ENCODE peak calls at places on chromosomes 1 and 21, in seven cellular contexts. L, E, U, C, J, G and N are unnamed samples.

GRCh38 chr1:47432071-47433036 is 5.5 kb upstream of the FOXD2 start:
- DNase-seq in J (peak), C (peak), U (peak), L (peak), G (no peak), E (no peak), N (no peak)

GRCh38 chr1:209030454-209031167 is 552.9 kb upstream of the CAMK1G start:
- DNase-seq in E (peak), G (no peak), L (peak), C (no peak), U (no peak), J (no peak), N (no peak)

GRCh38 chr1:226656201-226656600 is 82.9 kb downstream of the ITPKB start:
- DNase-seq in L (no peak), G (no peak), J (peak), C (no peak), E (no peak), U (no peak), N (no peak)

GRCh38 chr1:24901791-24902470 is 28.1 kb downstream of the RUNX3 start:
- DNase-seq in E (no peak), C (no peak), G (no peak), U (no peak), L (peak), J (no peak), N (no peak)

GRCh38 chr21:14741237-14741636 is 195.1 kb upstream of the SAMSN1 start:
- DNase-seq in G (peak), E (no peak), L (no peak), U (no peak), C (no peak), J (no peak), N (no peak)

GRCh38 chr1:98706173-98706848 is 44.8 kb downstream of the SNX7 start:
- DNase-seq in U (no peak), G (no peak), C (no peak), L (no peak), E (no peak), J (no peak), N (no peak)

GRCh38 chr1:202007703-202008489 is 2.5 kb upstream of the ELF3 start:
- DNase-seq in U (peak), J (peak), C (peak), L (peak), E (no peak), G (peak), N (peak)

GRCh38 chr21:35528109-35529042 is 479.3 kb upstream of the RUNX1 start:
- DNase-seq in G (peak), C (no peak), E (no peak), L (peak), U (no peak), J (no peak), N (no peak)

GRCh38 chr1:165845569-165845968 is 18.2 kb downstream of the UCK2 start:
- DNase-seq in E (no peak), C (no peak), J (no peak), U (no peak), L (no peak), G (no peak), N (no peak)

GRCh38 chr1:16245476-16246196 is 8.7 kb upstream of the CPLANE2 start:
- DNase-seq in E (no peak), J (no peak), L (no peak), G (no peak), C (no peak), U (no peak), N (no peak)

GRCh38 chr21:37380349-37381323 is 14.1 kb downstream of the DYRK1A start:
- DNase-seq in J (no peak), U (no peak), E (no peak), L (no peak), G (no peak), C (no peak), N (no peak)

GRCh38 chr1:24909388-24909898 is 20.6 kb downstream of the RUNX3 start:
- DNase-seq in C (peak), G (peak), L (peak), U (peak), J (peak), E (no peak), N (no peak)

GRCh38 chr21:45034556-45035476 is 39.6 kb upstream of the ADARB1 start:
- DNase-seq in J (no peak), C (no peak), E (no peak), L (no peak), U (no peak), G (no peak), N (no peak)

GRCh38 chr1:230992100-230992774 is 13.3 kb downstream of the ARV1 start:
- DNase-seq in G (no peak), J (no peak), U (no peak), C (no peak), E (no peak), L (no peak), N (no peak)

GRCh38 chr1:6803357-6803756 is 18.1 kb downstream of the CAMTA1 start:
- DNase-seq in C (no peak), G (no peak), L (no peak), J (no peak), E (no peak), U (no peak), N (no peak)

GRCh38 chr1:27868932-27869718 is 3.2 kb upstream of the THEMIS2 start:
- DNase-seq in L (no peak), J (no peak), G (no peak), E (no peak), U (no peak), C (no peak), N (no peak)

GRCh38 chr1:100629391-100629790 is 90.2 kb upstream of the VCAM1 start:
- DNase-seq in U (no peak), L (no peak), E (no peak), C (no peak), J (no peak), G (no peak), N (no peak)

GRCh38 chr1:86701731-86702130 is 2.6 kb upstream of the SH3GLB1 start:
- DNase-seq in E (no peak), C (no peak), L (no peak), U (no peak), J (no peak), G (no peak), N (no peak)

GRCh38 chr1:220527279-220528048 is 472 bp upstream of the MARK1 start:
- DNase-seq in G (no peak), C (no peak), E (no peak), L (no peak), U (no peak), J (peak), N (no peak)

GRCh38 chr1:236334893-236335545 is 53.3 kb upstream of the ERO1B start:
- DNase-seq in L (no peak), C (no peak), U (no peak), E (no peak), G (no peak), J (no peak), N (no peak)

GRCh38 chr1:206737729-206738222 is 32.8 kb upstream of the IL19 start:
- DNase-seq in U (no peak), C (no peak), J (no peak), E (no peak), G (no peak), L (no peak), N (no peak)

GRCh38 chr1:206741142-206741701 is 29.4 kb upstream of the IL19 start:
- DNase-seq in C (no peak), L (no peak), G (no peak), J (no peak), E (no peak), U (no peak), N (no peak)

GRCh38 chr1:206736878-206737728 is 33.5 kb upstream of the IL19 start:
- DNase-seq in U (no peak), C (no peak), E (no peak), J (peak), L (no peak), G (no peak), N (no peak)

GRCh38 chr1:206739411-206740076 is 31.0 kb upstream of the IL19 start:
- DNase-seq in G (no peak), U (no peak), J (no peak), E (no peak), L (no peak), C (no peak), N (no peak)

GRCh38 chr1:206738370-206739366 is 31.9 kb upstream of the IL19 start:
- DNase-seq in J (no peak), U (no peak), E (no peak), G (peak), L (no peak), C (no peak), N (no peak)
- TF ChIP-seq CTCF in J (peak), U (peak), E (no peak), G (peak), L (no peak), C (peak), N (no peak)

GRCh38 chr1:229973297-229973612 is 93.8 kb upstream of the GALNT2 start:
- DNase-seq in C (no peak), E (no peak), L (no peak), J (no peak), G (no peak), U (no peak), N (no peak)

GRCh38 chr1:229970714-229971113 is 96.3 kb upstream of the GALNT2 start:
- DNase-seq in C (no peak), L (no peak), G (no peak), E (peak), U (no peak), J (peak), N (no peak)

GRCh38 chr1:229971141-229971540 is 95.9 kb upstream of the GALNT2 start:
- DNase-seq in U (no peak), G (no peak), E (peak), C (no peak), L (no peak), J (no peak), N (no peak)

GRCh38 chr1:229975047-229975446 is 92.0 kb upstream of the GALNT2 start:
- DNase-seq in E (peak), L (no peak), J (no peak), U (no peak), G (no peak), C (no peak), N (no peak)

GRCh38 chr1:229972600-229973296 is 94.3 kb upstream of the GALNT2 start:
- DNase-seq in E (peak), L (no peak), C (no peak), J (no peak), G (peak), U (no peak), N (no peak)
- TF ChIP-seq CTCF in E (peak), L (peak), C (peak), J (no peak), G (no peak), U (peak), N (no peak)

GRCh38 chr1:38135621-38136414 is 89.2 kb upstream of the POU3F1 start:
- DNase-seq in E (no peak), L (no peak), U (no peak), J (peak), G (no peak), C (no peak), N (no peak)

GRCh38 chr1:38137164-38137563 is 90.6 kb upstream of the POU3F1 start:
- DNase-seq in L (no peak), U (no peak), E (no peak), J (no peak), C (no peak), G (no peak), N (no peak)

GRCh38 chr1:38141483-38141882 is 94.9 kb upstream of the POU3F1 start:
- DNase-seq in C (no peak), E (no peak), J (no peak), G (no peak), L (no peak), U (no peak), N (no peak)

GRCh38 chr1:38140025-38140487 is 93.5 kb upstream of the POU3F1 start:
- DNase-seq in C (no peak), E (no peak), U (no peak), L (no peak), G (no peak), J (no peak), N (no peak)

GRCh38 chr1:38138498-38139233 is 92.1 kb upstream of the POU3F1 start:
- DNase-seq in E (no peak), J (peak), G (no peak), L (peak), C (peak), U (no peak), N (peak)
- TF ChIP-seq CTCF in E (no peak), J (peak), G (no peak), L (peak), C (peak), U (no peak), N (no peak)

GRCh38 chr1:21300774-21301173 is 10.5 kb upstream of the ECE1 start:
- DNase-seq in G (no peak), U (no peak), C (no peak), J (no peak), L (no peak), E (no peak), N (no peak)

GRCh38 chr1:21304488-21304887 is 14.2 kb upstream of the ECE1 start:
- DNase-seq in J (no peak), E (no peak), U (no peak), L (no peak), G (no peak), C (no peak), N (no peak)

GRCh38 chr1:21301794-21302440 is 11.7 kb upstream of the ECE1 start:
- DNase-seq in G (no peak), C (no peak), L (no peak), U (no peak), E (no peak), J (no peak), N (no peak)

GRCh38 chr1:21305155-21305899 is 15.1 kb upstream of the ECE1 start:
- DNase-seq in G (no peak), U (no peak), L (no peak), C (no peak), E (no peak), J (no peak), N (no peak)

GRCh38 chr1:21302747-21303715 is 12.8 kb upstream of the ECE1 start:
- DNase-seq in L (no peak), G (no peak), E (no peak), U (no peak), J (no peak), C (peak), N (no peak)
- TF ChIP-seq CTCF in L (no peak), G (no peak), E (peak), U (no peak), J (peak), C (peak), N (no peak)

DNA sequence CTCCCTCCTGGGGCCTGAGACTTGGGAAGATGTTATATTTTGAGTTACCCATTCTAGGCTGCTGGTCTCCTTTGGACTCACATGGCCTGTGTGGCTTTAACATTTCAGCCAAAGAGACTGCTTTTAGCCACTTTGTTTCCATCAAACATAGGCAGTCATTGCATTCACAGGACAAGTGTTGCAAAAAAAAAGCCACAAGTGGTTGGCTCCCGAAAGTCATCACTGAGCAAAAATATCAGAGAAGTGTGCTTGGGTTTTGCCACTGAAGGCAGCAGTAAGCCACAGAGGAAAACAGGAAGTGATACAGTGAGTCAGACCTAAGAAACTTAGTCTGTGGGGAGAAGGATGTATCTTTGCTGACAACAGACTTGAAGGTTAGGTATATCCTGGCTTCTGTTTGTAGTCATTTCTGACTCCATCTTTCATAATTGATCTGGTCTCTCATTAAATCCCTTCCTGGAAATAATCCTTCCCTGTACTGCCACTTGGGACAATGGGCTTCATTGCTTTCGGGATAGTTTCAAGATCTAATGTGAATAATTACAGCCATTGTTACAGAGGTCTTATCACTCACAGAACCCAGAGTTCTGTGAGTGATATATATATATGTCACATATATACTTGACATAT is 80.9 kb downstream of the COLGALT2 start:
- DNase-seq in C (peak), U (no peak), L (no peak), J (no peak), G (peak), E (no peak), N (no peak)
- TF ChIP-seq CTCF in C (peak), U (no peak), L (peak), J (peak), G (no peak), E (no peak), N (no peak)

GRCh38 chr1:109255097-109255651 is 5.8 kb downstream of the CELSR2 start:
- DNase-seq in C (no peak), J (no peak), L (no peak), E (no peak), G (no peak), U (no peak), N (no peak)
- TF ChIP-seq CTCF in C (no peak), J (peak), L (no peak), E (no peak), G (no peak), U (peak), N (no peak)

GRCh38 chr1:227895828-227896685 is 51.7 kb downstream of the WNT9A start:
- DNase-seq in U (no peak), L (peak), G (peak), C (no peak), E (no peak), J (peak), N (peak)
- TF ChIP-seq CTCF in U (no peak), L (no peak), G (no peak), C (no peak), E (no peak), J (no peak), N (no peak)